ENCODE peak calls at places on chromosomes 4 and X, in six cellular contexts. E is lower lobe of right lung; J is activated CD8-positive, alpha-beta T cell treated with anti-CD3 and anti-CD28 coated beads for 36 hours; Q is stimulated activated naive CD8-positive, alpha-beta T cell treated with anti-CD3 and anti-CD28 coated beads, Interleukin-15, Interleukin-2, amounts not matched to agents 100 U/mL and 50 U/mL, for 24 hours; A is natural killer cell; T is effector memory CD8-positive, alpha-beta T cell. H is an unnamed sample.

GRCh38 chrX:40176979-40177430 is 79.2 kb upstream of the BCOR start:
- ATAC-seq in E (no peak), J (peak), Q (no peak), A (peak), T (peak), H (peak)

GRCh38 chrX:39261446-39262147 is 460.3 kb downstream of the MID1IP1 start:
- ATAC-seq in E (no peak), J (peak), Q (peak), A (peak), T (no peak), H (peak)

GRCh38 chrX:56726609-56727008 is 2.4 kb upstream of the NBDY start:
- ATAC-seq in E (no peak), J (peak), Q (peak), A (peak), T (peak), H (peak)

GRCh38 chrX:10756365-10756915 is 136.1 kb upstream of the MID1 start:
- ATAC-seq in E (peak), J (no peak), Q (no peak), A (no peak), T (no peak), H (no peak)

GRCh38 chrX:37776283-37776986 is 3.4 kb upstream of the CYBB start:
- ATAC-seq in E (no peak), J (peak), Q (peak), A (no peak), T (peak), H (peak)

GRCh38 chrX:133645251-133645650 is 230.0 kb upstream of the GPC4 start:
- ATAC-seq in E (no peak), J (no peak), Q (no peak), A (no peak), T (no peak), H (no peak)

GRCh38 chrX:15988661-15989603 is 134.3 kb upstream of the AP1S2 start:
- ATAC-seq in E (no peak), J (no peak), Q (no peak), A (no peak), T (no peak), H (no peak)

GRCh38 chrX:30657542-30658238 is 4.5 kb downstream of the GK start:
- ATAC-seq in E (no peak), J (peak), Q (peak), A (no peak), T (no peak), H (peak)

GRCh38 chr4:175412161-175412560 is 399.9 kb downstream of the GPM6A start:
- ATAC-seq in E (no peak), J (no peak), Q (no peak), A (no peak), T (no peak), H (no peak)

GRCh38 chr4:125760956-125761355 is 446.2 kb downstream of the FAT4 start:
- ATAC-seq in E (no peak), J (no peak), Q (no peak), A (no peak), T (no peak), H (no peak)

GRCh38 chr4:72505314-72505744 is 63.7 kb downstream of the ADAMTS3 start:
- ATAC-seq in E (peak), J (no peak), Q (peak), A (no peak), T (no peak), H (no peak)

GRCh38 chr4:87120411-87121162 is 99.8 kb downstream of the KLHL8 start:
- ATAC-seq in E (no peak), J (no peak), Q (no peak), A (no peak), T (no peak), H (no peak)

GRCh38 chr4:73653695-73654106 is 33.5 kb upstream of the RASSF6 start:
- ATAC-seq in E (peak), J (no peak), Q (no peak), A (peak), T (no peak), H (no peak)

GRCh38 chr4:185508162-185508561 is 27.1 kb downstream of the PDLIM3 start:
- ATAC-seq in E (peak), J (peak), Q (no peak), A (no peak), T (no peak), H (no peak)

GRCh38 chr4:101948055-101948454 is 157.5 kb downstream of the BANK1 start:
- ATAC-seq in E (no peak), J (no peak), Q (no peak), A (no peak), T (no peak), H (no peak)

GRCh38 chrX:48972214-48973164 is 845 bp upstream of the KCND1 start:
- ATAC-seq in E (peak), J (peak), Q (peak), A (peak), T (peak), H (peak)

GRCh38 chrX:66071116-66071515 is 31.2 kb upstream of the VSIG4 start:
- ATAC-seq in E (no peak), J (no peak), Q (no peak), A (no peak), T (no peak), H (peak)

GRCh38 chr4:106604319-106605051 is 235.9 kb upstream of the GIMD1 start:
- ATAC-seq in E (no peak), J (no peak), Q (no peak), A (no peak), T (no peak), H (no peak)

GRCh38 chrX:103253608-103254007 is 1.3 kb downstream of the TCEAL8 start:
- ATAC-seq in E (no peak), J (no peak), Q (no peak), A (no peak), T (no peak), H (no peak)

GRCh38 chr4:14218641-14219040 is 591.1 kb upstream of the BOD1L1 start:
- ATAC-seq in E (no peak), J (no peak), Q (no peak), A (no peak), T (no peak), H (no peak)

GRCh38 chrX:24231780-24232179 is 82.1 kb downstream of the SUPT20HL2 start:
- ATAC-seq in E (no peak), J (no peak), Q (no peak), A (no peak), T (no peak), H (no peak)

GRCh38 chr4:141540643-141541042 is 95.7 kb upstream of the IL15 start:
- ATAC-seq in E (no peak), J (no peak), Q (no peak), A (no peak), T (no peak), H (no peak)

GRCh38 chrX:64204252-64204651 is 1.3 kb downstream of the AMER1 start:
- ATAC-seq in E (no peak), J (no peak), Q (no peak), A (no peak), T (no peak), H (no peak)

GRCh38 chrX:109886122-109886761 is 116.7 kb upstream of the TMEM164 start:
- ATAC-seq in E (no peak), J (no peak), Q (no peak), A (peak), T (no peak), H (no peak)

GRCh38 chrX:97527725-97528124 is 644.0 kb downstream of the RPA4 start:
- ATAC-seq in E (no peak), J (no peak), Q (no peak), A (no peak), T (no peak), H (no peak)

GRCh38 chr4:8378776-8379175 is 61.7 kb downstream of the ACOX3 start:
- ATAC-seq in E (no peak), J (no peak), Q (no peak), A (no peak), T (no peak), H (no peak)

GRCh38 chrX:45681891-45682290 is 481.2 kb upstream of the DIPK2B start:
- ATAC-seq in E (no peak), J (no peak), Q (no peak), A (no peak), T (no peak), H (no peak)

GRCh38 chr4:76198411-76199237 is 15.0 kb downstream of the SCARB2 start:
- ATAC-seq in E (peak), J (peak), Q (peak), A (no peak), T (no peak), H (peak)

GRCh38 chr4:176286728-176287127 is 17.7 kb upstream of the ASB5 start:
- ATAC-seq in E (no peak), J (no peak), Q (no peak), A (no peak), T (no peak), H (no peak)

GRCh38 chr4:532588-533317 is 33.7 kb downstream of the PIGG start:
- ATAC-seq in E (no peak), J (peak), Q (no peak), A (no peak), T (no peak), H (peak)

GRCh38 chr4:185352741-185353140 is 43.0 kb downstream of the LRP2BP start:
- ATAC-seq in E (no peak), J (no peak), Q (no peak), A (no peak), T (no peak), H (no peak)

GRCh38 chr4:1310796-1311715 is 21.4 kb downstream of the MAEA start:
- ATAC-seq in E (no peak), J (no peak), Q (no peak), A (peak), T (peak), H (peak)

GRCh38 chr4:174669278-174669677 is 147.0 kb upstream of the HPGD start:
- ATAC-seq in E (no peak), J (no peak), Q (no peak), A (no peak), T (no peak), H (no peak)

H was measured in activated T-helper 17 cell treated with anti-CD3 and anti-CD28 coated beads, Interleukin-2, amount 50 U/mL, for 72 hours.